ENCODE peak calls at places on chromosomes 3 and 15, in eight cellular contexts. O is HepG2, W is suprapubic skin, G is transverse colon, L is K562, F is H1, H is esophagus muscularis mucosa, Z is stomach. J is an unnamed sample.

GRCh38 chr3:19901918-19902317 is 32.1 kb downstream of the EFHB start:
- DNase-seq in O (no peak), W (no peak), G (no peak), L (no peak), F (no peak), H (no peak), Z (peak), J (no peak)

GRCh38 chr15:60635507-60636352 is 156.8 kb upstream of the ICE2 start:
- DNase-seq in O (no peak), W (no peak), G (no peak), L (no peak), F (no peak), H (no peak), Z (no peak), J (no peak)

GRCh38 chr3:171282041-171282440 is 178.2 kb downstream of the TNIK start:
- DNase-seq in O (no peak), W (no peak), G (no peak), L (no peak), F (no peak), H (no peak), Z (no peak), J (no peak)

GRCh38 chr3:14598143-14598569 is 53.4 kb upstream of the CCDC174 start:
- DNase-seq in O (no peak), W (no peak), G (no peak), L (peak), F (peak), H (no peak), Z (no peak), J (no peak)

GRCh38 chr3:81744366-81744765 is 17.1 kb downstream of the GBE1 start:
- DNase-seq in O (peak), W (no peak), G (no peak), L (no peak), F (no peak), H (no peak), Z (no peak), J (no peak)

GRCh38 chr15:84833447-84833846 is 16.3 kb downstream of the ALPK3 start:
- DNase-seq in O (no peak), W (no peak), G (no peak), L (no peak), F (no peak), H (no peak), Z (no peak), J (no peak)

GRCh38 chr3:181050738-181051137 is 61.2 kb upstream of the DNAJC19 start:
- DNase-seq in O (no peak), W (no peak), G (no peak), L (no peak), F (no peak), H (no peak), Z (no peak), J (no peak)

GRCh38 chr3:38404286-38404685 is 49.4 kb upstream of the ACVR2B start:
- DNase-seq in O (no peak), W (peak), G (peak), L (no peak), F (no peak), H (no peak), Z (no peak), J (peak)

GRCh38 chr3:6799264-6799915 is 61.5 kb upstream of the GRM7 start:
- DNase-seq in O (peak), W (no peak), G (peak), L (peak), F (peak), H (no peak), Z (peak), J (peak)

GRCh38 chr3:183350164-183350563 is 78.3 kb downstream of the MCF2L2 start:
- DNase-seq in O (no peak), W (no peak), G (no peak), L (no peak), F (no peak), H (no peak), Z (no peak), J (no peak)

GRCh38 chr3:69012836-69013255 is 638 bp downstream of the EOGT start:
- DNase-seq in O (peak), W (peak), G (peak), L (no peak), F (peak), H (no peak), Z (peak), J (peak)

GRCh38 chr3:30112904-30113484 is 493.4 kb upstream of the TGFBR2 start:
- DNase-seq in O (peak), W (no peak), G (no peak), L (no peak), F (no peak), H (no peak), Z (no peak), J (no peak)

GRCh38 chr3:99325407-99325806 is 313.0 kb upstream of the COL8A1 start:
- DNase-seq in O (no peak), W (no peak), G (no peak), L (no peak), F (no peak), H (no peak), Z (no peak), J (no peak)

GRCh38 chr3:156577731-156578130 is 22.8 kb upstream of the SSR3 start:
- DNase-seq in O (no peak), W (no peak), G (no peak), L (no peak), F (no peak), H (no peak), Z (no peak), J (no peak)

GRCh38 chr3:5022966-5023776 is 43.9 kb downstream of the BHLHE40 start:
- DNase-seq in O (peak), W (no peak), G (no peak), L (peak), F (no peak), H (no peak), Z (peak), J (no peak)

GRCh38 chr3:4839278-4839677 is 140.0 kb upstream of the BHLHE40 start:
- DNase-seq in O (no peak), W (no peak), G (no peak), L (no peak), F (no peak), H (no peak), Z (no peak), J (no peak)

GRCh38 chr3:141441381-141442365 is 45.2 kb upstream of the RASA2 start:
- DNase-seq in O (peak), W (peak), G (peak), L (peak), F (peak), H (peak), Z (peak), J (no peak)

GRCh38 chr3:87276484-87276883 is at the start of gene POU1F1:
- DNase-seq in O (no peak), W (no peak), G (no peak), L (no peak), F (no peak), H (no peak), Z (no peak), J (no peak)

GRCh38 chr3:189166334-189166733 is 5.4 kb upstream of the TPRG1 start:
- DNase-seq in O (no peak), W (no peak), G (no peak), L (no peak), F (no peak), H (no peak), Z (no peak), J (no peak)

DNA sequence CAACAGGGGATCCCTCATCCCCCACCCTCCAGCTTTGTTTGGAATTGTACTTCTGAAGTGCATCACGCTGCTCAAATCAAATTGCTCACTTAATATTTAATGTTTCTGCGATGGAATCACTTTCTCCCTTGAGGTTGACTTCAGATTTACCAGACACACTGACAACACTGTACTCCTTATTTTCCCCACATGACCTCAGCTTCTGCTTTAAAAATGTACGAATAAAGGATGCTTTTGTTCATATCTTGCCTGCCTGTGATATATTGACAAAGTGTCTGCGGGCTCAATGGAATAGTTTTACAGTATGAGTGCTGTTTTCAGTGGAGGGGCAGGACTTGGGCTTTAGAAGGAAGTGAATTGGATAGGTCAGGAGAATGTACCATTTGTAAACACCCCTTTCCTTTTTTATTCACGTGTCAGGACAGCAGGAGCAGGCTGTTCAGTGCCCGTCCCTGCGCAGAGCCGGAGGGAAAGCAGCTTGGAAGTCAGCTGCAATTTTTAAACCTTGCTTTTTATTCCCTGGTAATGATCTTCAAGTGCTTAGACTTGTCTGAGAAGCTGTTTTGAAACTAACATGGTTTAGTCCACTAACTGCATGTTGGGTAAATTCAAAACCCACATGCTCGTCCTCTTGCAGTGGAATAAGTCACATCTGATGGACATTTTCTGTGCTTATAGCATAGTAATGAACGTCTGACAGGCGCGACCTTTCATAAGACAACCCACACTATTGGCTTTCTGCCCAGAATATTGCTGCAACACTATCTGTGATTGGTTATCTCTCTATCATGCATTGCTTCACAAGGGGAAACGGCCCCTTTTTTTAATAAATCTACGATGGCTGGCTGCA is 29.9 kb downstream of the MBNL1 start:
- DNase-seq in O (peak), W (no peak), G (peak), L (peak), F (no peak), H (no peak), Z (peak), J (no peak)
- TF ChIP-seq POLR2AphosphoS5 in O (no peak), W (no peak), G (peak), L (peak), F (no peak), H (peak), Z (no peak), J (peak)

DNA sequence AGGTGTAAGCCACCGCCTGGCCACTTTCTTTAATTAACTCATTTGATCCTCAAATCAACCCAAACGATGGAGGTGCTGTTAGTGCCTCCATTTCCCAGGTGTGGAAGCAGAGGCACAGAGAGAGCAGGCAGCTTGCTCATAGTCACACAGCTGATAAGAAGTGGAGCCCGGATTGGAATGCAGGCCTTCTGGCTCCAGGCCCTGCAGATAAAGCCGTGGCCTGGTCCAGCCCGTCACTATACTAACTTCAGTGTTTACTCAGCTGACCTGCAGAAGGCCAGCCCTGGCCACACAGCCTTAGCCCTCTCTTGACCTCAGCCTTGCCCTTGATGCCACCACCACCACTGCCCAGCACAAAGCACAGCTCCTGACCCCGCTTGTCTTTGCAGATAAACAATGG is 116.7 kb downstream of the NUP210 start:
- DNase-seq in O (no peak), W (no peak), G (no peak), L (no peak), F (no peak), H (no peak), Z (peak), J (no peak)
- TF ChIP-seq CTCF in O (no peak), W (no peak), G (no peak), L (no peak), F (no peak), H (no peak), Z (no peak), J (no peak)

GRCh38 chr3:522888-523287 is 326.3 kb downstream of the CHL1 start:
- DNase-seq in O (no peak), W (no peak), G (no peak), L (no peak), F (no peak), H (no peak), Z (no peak), J (no peak)
- TF ChIP-seq EP300 in O (no peak), W (no peak), G (no peak), L (no peak), F (no peak), H (no peak), Z (no peak), J (no peak)

DNA sequence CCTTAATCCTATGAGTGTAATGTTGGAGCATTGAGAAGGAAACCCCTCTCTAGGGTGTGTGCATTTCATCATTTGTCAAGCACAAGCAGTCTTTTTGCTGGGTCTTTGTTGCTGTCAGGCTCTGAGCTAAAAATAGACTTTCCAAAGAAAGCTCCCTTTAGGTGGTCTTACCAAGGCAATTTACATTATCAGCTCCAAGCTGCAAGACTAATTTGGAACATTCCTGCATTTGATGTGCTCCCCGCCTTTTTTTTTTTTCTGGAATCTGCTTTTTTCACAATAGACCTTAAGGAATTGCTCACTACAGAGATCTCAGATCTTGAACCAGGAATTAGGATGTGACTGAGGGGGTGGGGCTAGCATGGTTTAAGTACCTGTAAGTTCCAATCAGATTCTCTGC is 60.6 kb upstream of the STAC start:
- DNase-seq in O (no peak), W (no peak), G (no peak), L (no peak), F (no peak), H (no peak), Z (no peak), J (no peak)
- TF ChIP-seq POLR2AphosphoS5 in O (no peak), W (no peak), G (no peak), L (no peak), F (no peak), H (no peak), Z (no peak), J (no peak)

GRCh38 chr15:91885714-91886265 is 32.3 kb downstream of the SLCO3A1 start:
- DNase-seq in O (no peak), W (no peak), G (no peak), L (no peak), F (peak), H (no peak), Z (no peak), J (no peak)
- TF ChIP-seq CTCF in O (no peak), W (no peak), G (peak), L (no peak), F (peak), H (peak), Z (no peak), J (no peak)

GRCh38 chr3:153880493-153880892 is 240.7 kb upstream of the ARHGEF26 start:
- DNase-seq in O (no peak), W (no peak), G (no peak), L (no peak), F (no peak), H (no peak), Z (no peak), J (no peak)

GRCh38 chr3:153881201-153881600 is 240.0 kb upstream of the ARHGEF26 start:
- DNase-seq in O (no peak), W (no peak), G (no peak), L (no peak), F (no peak), H (no peak), Z (no peak), J (no peak)
- TF ChIP-seq EP300 in O (no peak), W (no peak), G (no peak), L (no peak), F (no peak), H (no peak), Z (no peak), J (no peak)

GRCh38 chr15:98649621-98649995 is 1.3 kb downstream of the IGF1R start:
- DNase-seq in O (no peak), W (peak), G (peak), L (peak), F (no peak), H (no peak), Z (peak), J (peak)
- TF ChIP-seq POLR2AphosphoS5 in O (no peak), W (no peak), G (no peak), L (no peak), F (no peak), H (no peak), Z (no peak), J (no peak)

J was measured in upper lobe of left lung.